ENCODE peak calls at places on chromosome 21, in eight cellular contexts. R is breast epithelium, Z is A549, E is tibial nerve, W is sigmoid colon, M is suprapubic skin, P is transverse colon, F is spleen. U is an unnamed sample.

GRCh38 chr21:39452207-39452964 is 616 bp downstream of the SH3BGR start:
- DNase-seq in R (no peak), Z (peak), E (no peak), W (no peak), M (no peak), P (no peak), F (no peak), U (no peak)

GRCh38 chr21:37072239-37072987 is 458 bp downstream of the PIGP start:
- DNase-seq in R (peak), Z (no peak), E (peak), W (peak), M (no peak), P (peak), F (no peak), U (peak)

GRCh38 chr21:19228241-19228640 is 824.7 kb upstream of the TMPRSS15 start:
- DNase-seq in R (no peak), Z (no peak), E (no peak), W (no peak), M (no peak), P (no peak), F (no peak), U (no peak)

GRCh38 chr21:34517491-34518245 is 5.7 kb upstream of the KCNE1 start:
- DNase-seq in R (no peak), Z (peak), E (no peak), W (no peak), M (no peak), P (no peak), F (no peak), U (no peak)

GRCh38 chr21:38955495-38955894 is 149.8 kb downstream of the ETS2 start:
- DNase-seq in R (no peak), Z (no peak), E (no peak), W (no peak), M (no peak), P (peak), F (no peak), U (peak)

GRCh38 chr21:39312112-39313041 is 1.1 kb downstream of the BRWD1 start:
- DNase-seq in R (peak), Z (peak), E (peak), W (peak), M (peak), P (peak), F (peak), U (peak)

GRCh38 chr21:39634507-39634906 is 21.8 kb downstream of the B3GALT5 start:
- DNase-seq in R (no peak), Z (no peak), E (no peak), W (no peak), M (no peak), P (no peak), F (no peak), U (no peak)

GRCh38 chr21:20698585-20698984 is 299.6 kb upstream of the NCAM2 start:
- DNase-seq in R (no peak), Z (no peak), E (no peak), W (no peak), M (no peak), P (no peak), F (no peak), U (no peak)

GRCh38 chr21:34553199-34553952 is 41.4 kb upstream of the KCNE1 start:
- DNase-seq in R (no peak), Z (no peak), E (no peak), W (no peak), M (no peak), P (no peak), F (no peak), U (no peak)

GRCh38 chr21:29077651-29078090 is 4.2 kb upstream of the CCT8 start:
- DNase-seq in R (no peak), Z (peak), E (no peak), W (no peak), M (no peak), P (no peak), F (no peak), U (no peak)

GRCh38 chr21:26717146-26717739 is 128.0 kb downstream of the ADAMTS1 start:
- DNase-seq in R (no peak), Z (peak), E (no peak), W (no peak), M (no peak), P (no peak), F (no peak), U (no peak)

GRCh38 chr21:30216041-30216723 is at the start of gene CLDN8:
- DNase-seq in R (no peak), Z (no peak), E (no peak), W (no peak), M (no peak), P (peak), F (no peak), U (peak)

DNA sequence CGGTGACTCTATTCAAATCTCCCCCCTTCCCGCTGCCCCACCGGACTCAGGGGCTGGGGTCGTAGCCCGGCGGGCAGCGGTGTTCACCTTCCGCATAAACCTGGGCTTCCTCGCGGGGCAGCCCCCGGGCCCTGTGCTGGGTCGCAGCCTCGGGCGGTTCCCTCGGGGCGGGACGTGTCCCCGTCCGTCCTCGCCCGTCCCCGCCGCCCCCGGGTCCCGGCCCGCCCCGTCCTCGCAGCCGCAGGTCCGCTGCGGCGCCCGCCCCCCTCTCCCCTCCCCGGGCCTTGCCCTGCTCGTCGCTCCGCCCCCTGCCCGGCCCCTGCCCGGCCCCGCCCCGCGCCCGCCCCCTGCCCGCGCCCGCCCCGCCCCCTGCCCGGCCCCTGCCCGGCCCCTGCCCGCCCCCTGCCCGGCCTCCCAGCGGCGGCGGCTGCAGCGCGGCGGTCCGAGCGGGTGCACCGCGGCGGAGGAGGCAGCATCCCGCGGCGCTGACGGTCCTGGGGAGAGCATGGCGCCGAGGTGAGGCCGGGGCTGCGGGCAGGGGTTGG is at the start of gene COL18A1:
- DNase-seq in R (no peak), Z (peak), E (no peak), W (peak), M (no peak), P (peak), F (peak), U (no peak)
- TF ChIP-seq POLR2A in R (no peak), Z (peak), E (no peak), W (no peak), M (no peak), P (no peak), F (no peak), U (no peak)

DNA sequence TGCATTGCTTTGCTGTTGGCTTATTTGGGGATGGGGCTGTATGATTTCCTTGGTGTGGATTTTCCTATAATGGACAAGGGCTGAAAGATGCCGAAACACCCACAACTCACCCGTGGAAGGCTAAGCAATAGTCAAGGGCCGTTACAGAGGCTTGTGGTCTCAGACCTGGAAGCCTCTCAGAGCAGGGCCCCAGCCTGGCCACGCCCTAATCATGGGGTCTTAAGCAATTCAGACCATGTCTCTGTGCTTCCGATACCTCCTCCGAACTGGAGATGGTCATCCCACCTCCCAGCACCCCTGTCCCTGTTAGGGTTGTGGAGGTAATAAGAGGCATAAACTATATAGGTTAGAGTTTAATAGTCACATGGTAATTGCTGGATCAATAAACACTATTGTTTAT is 3.4 kb downstream of the ABCG1 start:
- DNase-seq in R (no peak), Z (no peak), E (no peak), W (peak), M (peak), P (no peak), F (no peak), U (no peak)
- TF ChIP-seq CTCF in R (no peak), Z (no peak), E (no peak), W (no peak), M (no peak), P (no peak), F (no peak), U (no peak)

DNA sequence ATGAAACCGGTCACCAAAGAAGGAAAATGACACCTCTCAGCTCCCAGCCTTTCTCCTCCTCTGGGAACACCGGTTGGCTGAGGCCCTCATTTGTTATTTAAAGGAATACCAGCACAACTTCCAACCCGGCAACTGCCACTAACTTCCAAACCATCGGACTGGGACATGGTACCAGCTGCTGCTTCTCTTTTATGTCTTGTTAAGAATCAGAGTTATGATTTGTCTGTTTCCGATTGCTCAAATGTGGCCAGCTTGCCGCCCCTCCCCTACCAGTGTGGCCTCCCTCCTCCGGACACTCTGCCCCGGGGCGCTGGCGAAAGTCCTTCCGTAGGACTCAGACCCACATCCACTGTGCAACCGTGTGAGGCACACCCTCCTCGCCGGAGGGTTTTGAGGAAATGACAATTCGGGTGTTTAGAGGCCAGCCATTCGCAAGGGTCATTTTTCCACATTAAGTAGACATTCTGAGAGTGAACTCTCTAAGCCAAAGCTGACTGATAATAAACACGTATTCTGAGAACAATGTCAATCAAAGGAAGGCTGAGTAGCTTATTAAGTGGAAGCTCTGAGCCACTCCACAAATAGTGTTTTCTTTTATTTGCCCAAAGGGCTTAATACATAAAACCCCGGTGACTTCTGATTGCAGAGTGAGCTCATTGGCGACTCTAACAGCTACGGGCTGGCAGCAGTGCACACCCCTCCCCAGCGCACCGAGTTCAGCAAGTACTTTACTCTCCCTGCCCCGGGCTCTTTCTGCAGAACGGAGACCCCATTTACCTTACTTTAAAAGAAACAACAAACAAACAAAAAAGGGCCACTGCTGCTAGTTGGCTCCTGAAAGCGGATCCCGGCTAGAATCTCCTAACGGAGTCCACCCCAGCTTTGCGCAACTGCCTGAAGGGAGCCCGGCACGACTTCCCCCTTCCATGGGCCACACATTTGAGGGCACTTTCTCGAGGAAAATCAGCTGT is 5.4 kb downstream of the RIPK4 start:
- DNase-seq in R (no peak), Z (peak), E (peak), W (peak), M (no peak), P (no peak), F (peak), U (peak)
- H3K4me3 ChIP-seq in R (peak), Z (peak), E (no peak), W (no peak), M (peak), P (no peak), F (no peak), U (no peak)

GRCh38 chr21:33268736-33269441 is 2.7 kb downstream of the IL10RB start:
- DNase-seq in R (peak), Z (peak), E (no peak), W (no peak), M (peak), P (peak), F (no peak), U (peak)
- TF ChIP-seq POLR2A in R (no peak), Z (no peak), E (no peak), W (no peak), M (no peak), P (peak), F (no peak), U (no peak)

DNA sequence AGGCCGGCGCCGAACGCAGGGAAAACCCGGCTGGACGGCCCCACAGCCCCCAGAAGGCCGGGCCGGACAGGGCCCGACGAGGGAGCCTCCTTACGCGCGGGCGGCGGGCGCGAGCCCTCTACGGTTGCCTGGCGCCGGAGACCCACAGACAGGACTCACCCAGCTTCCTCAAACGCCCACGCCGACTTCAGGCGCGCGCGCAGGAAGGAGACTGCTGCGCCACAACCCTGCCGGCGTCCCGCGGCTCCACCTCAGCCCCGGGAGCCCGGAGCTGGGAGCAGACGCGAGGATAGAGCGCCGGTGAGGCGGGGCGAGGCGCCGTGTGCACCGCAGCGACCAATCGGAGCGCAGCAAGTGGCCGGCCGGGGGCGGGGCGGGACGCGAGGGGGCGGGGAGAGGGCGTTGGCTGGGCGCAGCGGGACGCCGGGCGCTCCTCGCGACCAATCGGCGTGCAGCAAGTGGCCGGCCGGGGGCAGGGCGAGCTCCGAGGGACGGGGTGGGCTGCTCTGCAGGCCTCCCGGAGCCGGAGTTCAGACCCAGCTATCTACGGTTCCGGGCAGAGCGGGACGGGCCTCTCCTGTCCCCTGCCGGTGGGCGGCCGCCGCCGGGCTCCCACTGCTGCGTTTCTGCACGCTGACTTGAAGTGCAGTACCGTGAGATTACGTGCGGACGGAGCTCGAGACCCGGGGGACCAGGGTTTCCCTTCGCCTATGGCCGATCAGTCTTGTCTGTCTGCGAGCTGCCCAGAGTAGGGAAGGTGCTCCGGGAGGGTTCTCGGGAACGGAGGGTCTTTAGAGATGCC is at the start of gene TMEM50B:
- DNase-seq in R (peak), Z (peak), E (peak), W (peak), M (peak), P (peak), F (peak), U (peak)
- TF ChIP-seq CTCF in R (peak), Z (no peak), E (peak), W (peak), M (peak), P (peak), F (peak), U (peak)

GRCh38 chr21:16072176-16072575 is 342.4 kb downstream of the USP25 start:
- DNase-seq in R (no peak), Z (no peak), E (no peak), W (no peak), M (no peak), P (no peak), F (no peak), U (no peak)
- H3K4me3 ChIP-seq in R (peak), Z (no peak), E (no peak), W (no peak), M (no peak), P (no peak), F (no peak), U (no peak)

GRCh38 chr21:25607812-25608737 is 794 bp upstream of the MRPL39 start:
- DNase-seq in R (peak), Z (peak), E (peak), W (peak), M (peak), P (peak), F (peak), U (peak)

GRCh38 chr21:25607151-25607811 is at the start of gene MRPL39:
- DNase-seq in R (peak), Z (peak), E (peak), W (peak), M (peak), P (peak), F (peak), U (peak)
- TF ChIP-seq POLR2A in R (no peak), Z (peak), E (no peak), W (no peak), M (peak), P (peak), F (no peak), U (no peak)

DNA sequence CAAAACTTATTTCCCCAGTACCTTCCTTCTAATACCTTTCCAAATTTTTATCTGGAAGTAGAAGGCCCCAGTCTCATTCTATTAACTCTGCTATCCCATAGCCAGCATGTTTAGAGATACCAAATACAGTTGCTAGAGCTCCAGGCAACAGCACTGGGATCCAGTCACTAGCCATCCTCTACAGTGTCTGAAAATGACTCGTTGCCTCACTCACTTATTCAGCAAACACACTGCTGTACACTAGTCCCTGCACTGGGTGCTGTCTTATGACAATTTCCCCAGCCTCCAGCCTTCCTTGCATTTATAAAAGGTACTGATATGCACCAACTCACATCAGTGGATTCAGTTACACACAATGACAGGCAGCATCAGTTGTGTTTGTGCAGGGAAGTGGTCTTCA is 179.0 kb downstream of the DSCAM start:
- DNase-seq in R (no peak), Z (no peak), E (no peak), W (no peak), M (no peak), P (no peak), F (no peak), U (no peak)
- TF ChIP-seq CTCF in R (no peak), Z (no peak), E (no peak), W (no peak), M (no peak), P (no peak), F (no peak), U (no peak)